ENCODE peak calls at places on chromosomes 6 and 20, in eight cellular contexts. One of them, this sample, is unnamed.

GRCh38 chr20:63284544-63284949 is 8.4 kb upstream of the COL20A1 start:
- DNase-seq in fibroblast of pulmonary artery: no peak
- DNase-seq in pancreas: no peak
- DNase-seq in Peyer's patch: no peak
- DNase-seq in astrocyte: no peak
- DNase-seq in AG10803: no peak
- DNase-seq in HFF-Myc: no peak
- DNase-seq in psoas muscle: peak; percentile 12
- DNase-seq in this sample: no peak

GRCh38 chr20:39661833-39662232 is 699.7 kb downstream of the DHX35 start:
- DNase-seq in HFF-Myc: no peak
- DNase-seq in pancreas: no peak
- DNase-seq in psoas muscle: no peak
- DNase-seq in Peyer's patch: peak; percentile 51
- DNase-seq in astrocyte: peak; percentile 47
- DNase-seq in fibroblast of pulmonary artery: peak; percentile 14
- DNase-seq in AG10803: peak; percentile 75
- DNase-seq in this sample: no peak

GRCh38 chr6:99187429-99187828 is 162.0 kb downstream of the FAXC start:
- DNase-seq in pancreas: no peak
- DNase-seq in psoas muscle: no peak
- DNase-seq in AG10803: no peak
- DNase-seq in HFF-Myc: no peak
- DNase-seq in astrocyte: peak; percentile 2
- DNase-seq in fibroblast of pulmonary artery: no peak
- DNase-seq in Peyer's patch: no peak
- DNase-seq in this sample: no peak

GRCh38 chr20:43938932-43939761 is 24.5 kb downstream of the TOX2 start:
- DNase-seq in psoas muscle: peak; percentile 36
- DNase-seq in pancreas: peak; percentile 39
- DNase-seq in astrocyte: peak; percentile 100
- DNase-seq in HFF-Myc: peak; percentile 78
- DNase-seq in AG10803: peak; percentile 100
- DNase-seq in fibroblast of pulmonary artery: peak; percentile 100
- DNase-seq in Peyer's patch: no peak
- DNase-seq in this sample: no peak

GRCh38 chr20:35511814-35512420 is 17.5 kb downstream of the C20orf173 start:
- DNase-seq in HFF-Myc: peak; percentile 14
- DNase-seq in Peyer's patch: no peak
- DNase-seq in psoas muscle: no peak
- DNase-seq in pancreas: no peak
- DNase-seq in AG10803: peak; percentile 42
- DNase-seq in fibroblast of pulmonary artery: peak; percentile 66
- DNase-seq in astrocyte: peak; percentile 35
- DNase-seq in this sample: no peak

GRCh38 chr6:98686008-98686601 is 148.3 kb upstream of the POU3F2 start:
- DNase-seq in fibroblast of pulmonary artery: no peak
- DNase-seq in Peyer's patch: no peak
- DNase-seq in astrocyte: no peak
- DNase-seq in pancreas: no peak
- DNase-seq in HFF-Myc: no peak
- DNase-seq in AG10803: no peak
- DNase-seq in psoas muscle: no peak
- DNase-seq in this sample: no peak

GRCh38 chr6:111566222-111566717 is 39.4 kb downstream of the TRAF3IP2 start:
- DNase-seq in astrocyte: no peak
- DNase-seq in AG10803: no peak
- DNase-seq in fibroblast of pulmonary artery: no peak
- DNase-seq in Peyer's patch: no peak
- DNase-seq in pancreas: no peak
- DNase-seq in HFF-Myc: no peak
- DNase-seq in psoas muscle: no peak
- DNase-seq in this sample: no peak

GRCh38 chr20:57361517-57361916 is 10.5 kb downstream of the RAE1 start:
- DNase-seq in pancreas: no peak
- DNase-seq in psoas muscle: no peak
- DNase-seq in fibroblast of pulmonary artery: peak; percentile 76
- DNase-seq in AG10803: peak; percentile 84
- DNase-seq in astrocyte: peak; percentile 85
- DNase-seq in Peyer's patch: no peak
- DNase-seq in HFF-Myc: peak; percentile 54
- DNase-seq in this sample: no peak

GRCh38 chr6:48036316-48036715 is 74.7 kb downstream of the PTCHD4 start:
- DNase-seq in fibroblast of pulmonary artery: peak; percentile 82
- DNase-seq in astrocyte: peak; percentile 93
- DNase-seq in pancreas: no peak
- DNase-seq in HFF-Myc: peak; percentile 20
- DNase-seq in Peyer's patch: no peak
- DNase-seq in AG10803: peak; percentile 33
- DNase-seq in psoas muscle: no peak
- DNase-seq in this sample: no peak

GRCh38 chr6:106026748-106027147 is 59.4 kb upstream of the PRDM1 start:
- DNase-seq in Peyer's patch: no peak
- DNase-seq in astrocyte: peak; percentile 17
- DNase-seq in pancreas: no peak
- DNase-seq in fibroblast of pulmonary artery: no peak
- DNase-seq in AG10803: peak; percentile 80
- DNase-seq in HFF-Myc: peak; percentile 17
- DNase-seq in psoas muscle: no peak
- DNase-seq in this sample: no peak

GRCh38 chr6:120869397-120869796 is 464.9 kb downstream of the TBC1D32 start:
- DNase-seq in AG10803: no peak
- DNase-seq in fibroblast of pulmonary artery: peak; percentile 2
- DNase-seq in astrocyte: no peak
- DNase-seq in pancreas: no peak
- DNase-seq in HFF-Myc: no peak
- DNase-seq in Peyer's patch: no peak
- DNase-seq in psoas muscle: no peak
- DNase-seq in this sample: no peak

GRCh38 chr6:111602481-111603404 is 2.9 kb downstream of the TRAF3IP2 start:
- DNase-seq in psoas muscle: peak; percentile 71
- DNase-seq in HFF-Myc: peak; percentile 65
- DNase-seq in AG10803: peak; percentile 76
- DNase-seq in astrocyte: peak; percentile 83
- DNase-seq in Peyer's patch: peak; percentile 40
- DNase-seq in pancreas: no peak
- DNase-seq in fibroblast of pulmonary artery: peak; percentile 67
- DNase-seq in this sample: no peak

GRCh38 chr6:38495922-38496635 is 143.7 kb downstream of the BTBD9 start:
- DNase-seq in astrocyte: no peak
- DNase-seq in AG10803: no peak
- DNase-seq in fibroblast of pulmonary artery: no peak
- DNase-seq in pancreas: no peak
- DNase-seq in Peyer's patch: no peak
- DNase-seq in psoas muscle: no peak
- DNase-seq in HFF-Myc: no peak
- DNase-seq in this sample: no peak

GRCh38 chr6:56048601-56049000 is 173.2 kb upstream of the BMP5 start:
- DNase-seq in fibroblast of pulmonary artery: no peak
- DNase-seq in AG10803: no peak
- DNase-seq in astrocyte: no peak
- DNase-seq in HFF-Myc: no peak
- DNase-seq in pancreas: no peak
- DNase-seq in psoas muscle: no peak
- DNase-seq in Peyer's patch: no peak
- DNase-seq in this sample: no peak

DNA sequence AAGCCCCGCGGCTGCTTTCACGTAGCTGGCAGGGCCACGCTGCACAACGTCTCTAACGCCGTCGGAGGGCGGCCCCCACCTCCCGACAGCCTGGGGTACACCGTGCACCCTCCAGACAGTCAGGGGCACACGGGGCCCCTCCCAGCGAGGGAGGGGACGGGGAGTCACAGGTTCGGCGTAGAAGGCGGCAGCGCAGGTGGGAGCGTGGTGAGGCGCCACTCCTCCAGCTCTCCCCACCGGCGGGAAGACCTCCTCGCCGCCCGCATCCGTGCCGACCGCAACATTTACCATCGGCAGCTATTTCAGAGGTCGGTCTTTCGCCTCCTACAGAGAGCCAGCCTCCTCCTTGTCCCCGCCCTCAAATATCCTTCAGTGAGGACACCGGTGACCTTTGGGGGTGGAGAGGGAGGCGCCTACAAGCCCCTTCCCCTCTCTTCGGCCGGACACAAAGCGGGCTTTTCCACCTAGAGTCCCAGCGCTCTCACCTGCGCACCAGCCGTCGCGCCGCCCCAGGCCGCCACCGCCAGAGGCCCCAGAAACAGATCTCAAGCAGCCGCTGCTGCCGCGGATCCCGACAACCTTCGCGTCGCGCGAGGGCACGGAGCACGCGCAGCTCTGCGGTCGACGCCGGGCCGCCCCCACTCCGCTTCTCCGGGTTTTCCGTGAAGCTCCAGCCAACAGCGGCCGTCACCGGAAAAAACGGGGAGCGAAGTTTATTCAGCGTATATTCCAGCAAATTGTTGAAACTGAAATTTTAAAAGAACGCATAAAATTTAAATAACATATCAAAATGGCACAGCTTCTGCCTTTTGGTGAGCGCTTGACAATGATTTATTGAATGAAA is at the start of gene MKKS:
- DNase-seq in fibroblast of pulmonary artery: peak; percentile 94
- DNase-seq in HFF-Myc: peak; percentile 66
- DNase-seq in Peyer's patch: peak; percentile 94
- DNase-seq in astrocyte: peak; percentile 89
- DNase-seq in pancreas: peak; percentile 92
- DNase-seq in AG10803: peak; percentile 93
- DNase-seq in psoas muscle: peak; percentile 90
- DNase-seq in this sample: no peak
- TF ChIP-seq CTCF in fibroblast of pulmonary artery: no peak
- TF ChIP-seq CTCF in HFF-Myc: no peak
- TF ChIP-seq CTCF in Peyer's patch: no peak
- TF ChIP-seq CTCF in astrocyte: no peak
- TF ChIP-seq CTCF in pancreas: no peak
- TF ChIP-seq CTCF in AG10803: peak; percentile 7
- TF ChIP-seq CTCF in psoas muscle: peak; percentile 9
- TF ChIP-seq CTCF in this sample: no peak

DNA sequence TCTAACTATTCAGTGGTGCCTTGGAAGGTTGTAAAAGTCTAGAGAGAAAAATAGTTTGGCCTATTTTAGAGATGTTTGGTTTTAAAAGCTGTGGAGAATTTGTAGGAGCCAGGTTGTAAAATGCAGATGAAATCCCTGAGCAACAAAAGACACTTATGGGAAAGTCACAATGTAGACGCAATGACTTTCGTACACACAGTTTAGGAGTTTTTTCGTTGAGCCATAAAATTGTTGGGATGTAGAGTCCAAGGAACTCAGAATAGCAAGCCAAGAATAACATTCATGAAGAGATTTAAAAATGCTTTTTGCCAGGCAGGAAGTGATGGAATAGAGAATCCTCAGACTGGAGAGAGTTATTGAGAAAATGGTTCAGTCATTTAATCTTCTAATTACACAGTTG is 11.5 kb upstream of the PROKR2 start:
- DNase-seq in pancreas: no peak
- DNase-seq in psoas muscle: no peak
- DNase-seq in AG10803: no peak
- DNase-seq in astrocyte: no peak
- DNase-seq in HFF-Myc: no peak
- DNase-seq in fibroblast of pulmonary artery: peak; percentile 41
- DNase-seq in Peyer's patch: no peak
- DNase-seq in this sample: no peak
- TF ChIP-seq CTCF in pancreas: no peak
- TF ChIP-seq CTCF in psoas muscle: no peak
- TF ChIP-seq CTCF in AG10803: no peak
- TF ChIP-seq CTCF in astrocyte: no peak
- TF ChIP-seq CTCF in HFF-Myc: no peak
- TF ChIP-seq CTCF in fibroblast of pulmonary artery: no peak
- TF ChIP-seq CTCF in Peyer's patch: no peak
- TF ChIP-seq CTCF in this sample: no peak

GRCh38 chr6:70524721-70525286 is 41.9 kb upstream of the SDHAF4 start:
- DNase-seq in pancreas: no peak
- DNase-seq in AG10803: no peak
- DNase-seq in Peyer's patch: no peak
- DNase-seq in psoas muscle: no peak
- DNase-seq in HFF-Myc: no peak
- DNase-seq in fibroblast of pulmonary artery: peak; percentile 4
- DNase-seq in astrocyte: no peak
- DNase-seq in this sample: no peak

GRCh38 chr6:70520575-70520974 is 46.2 kb upstream of the SDHAF4 start:
- DNase-seq in pancreas: no peak
- DNase-seq in psoas muscle: no peak
- DNase-seq in astrocyte: no peak
- DNase-seq in AG10803: peak; percentile 10
- DNase-seq in fibroblast of pulmonary artery: peak; percentile 36
- DNase-seq in HFF-Myc: no peak
- DNase-seq in Peyer's patch: no peak
- DNase-seq in this sample: no peak
- TF ChIP-seq CTCF in pancreas: no peak
- TF ChIP-seq CTCF in psoas muscle: peak; percentile 23
- TF ChIP-seq CTCF in astrocyte: peak; percentile 38
- TF ChIP-seq CTCF in AG10803: peak; percentile 45
- TF ChIP-seq CTCF in fibroblast of pulmonary artery: peak; percentile 36
- TF ChIP-seq CTCF in HFF-Myc: peak; percentile 16
- TF ChIP-seq CTCF in Peyer's patch: no peak
- TF ChIP-seq CTCF in this sample: no peak

DNA sequence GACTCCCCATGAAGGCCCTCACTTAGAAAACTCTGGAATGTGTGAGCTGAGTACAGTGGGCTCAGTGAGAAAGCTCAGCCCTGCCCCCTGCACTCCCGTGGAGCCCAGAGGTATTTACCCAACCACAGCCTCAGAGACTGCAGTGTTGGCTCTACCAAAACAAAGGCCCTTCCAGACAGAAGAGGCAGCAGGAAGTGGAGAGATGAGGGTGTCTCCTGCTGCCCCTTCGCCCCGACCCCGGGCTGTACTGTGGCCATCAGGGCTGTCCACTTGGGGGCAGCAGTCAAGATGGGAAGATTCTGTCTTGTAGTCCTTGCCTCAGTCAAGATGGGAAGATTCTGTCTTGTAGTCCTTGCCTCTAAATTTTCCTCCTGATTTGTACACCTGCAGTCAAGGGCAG is 341.3 kb downstream of the TAF4 start:
- DNase-seq in psoas muscle: no peak
- DNase-seq in HFF-Myc: no peak
- DNase-seq in astrocyte: no peak
- DNase-seq in pancreas: no peak
- DNase-seq in Peyer's patch: no peak
- DNase-seq in fibroblast of pulmonary artery: no peak
- DNase-seq in AG10803: peak; percentile 11
- DNase-seq in this sample: no peak
- TF ChIP-seq CTCF in psoas muscle: no peak
- TF ChIP-seq CTCF in HFF-Myc: peak; percentile 34
- TF ChIP-seq CTCF in astrocyte: peak; percentile 10
- TF ChIP-seq CTCF in pancreas: no peak
- TF ChIP-seq CTCF in Peyer's patch: no peak
- TF ChIP-seq CTCF in fibroblast of pulmonary artery: no peak
- TF ChIP-seq CTCF in AG10803: peak; percentile 27
- TF ChIP-seq CTCF in this sample: no peak

GRCh38 chr20:37903317-37904007 is 535 bp downstream of the VSTM2L start:
- DNase-seq in fibroblast of pulmonary artery: no peak
- DNase-seq in Peyer's patch: no peak
- DNase-seq in astrocyte: no peak
- DNase-seq in HFF-Myc: no peak
- DNase-seq in AG10803: no peak
- DNase-seq in psoas muscle: no peak
- DNase-seq in pancreas: no peak
- DNase-seq in this sample: no peak
- TF ChIP-seq CTCF in fibroblast of pulmonary artery: no peak
- TF ChIP-seq CTCF in Peyer's patch: no peak
- TF ChIP-seq CTCF in astrocyte: peak; percentile 6
- TF ChIP-seq CTCF in HFF-Myc: peak; percentile 26
- TF ChIP-seq CTCF in AG10803: peak; percentile 6
- TF ChIP-seq CTCF in psoas muscle: peak; percentile 17
- TF ChIP-seq CTCF in pancreas: no peak
- TF ChIP-seq CTCF in this sample: no peak

This sample was measured in vagina.